ENCODE peak calls at places on chromosome 7, in six cellular contexts. D is Peyer's patch, V is tibial nerve, N is uterus, A is lower leg skin, Q is heart left ventricle. Z is an unnamed sample.

GRCh38 chr7:66735154-66735553 is 5.4 kb upstream of the RABGEF1 start:
- DNase-seq in D (no peak), V (no peak), N (no peak), A (no peak), Q (no peak), Z (no peak)

GRCh38 chr7:19747740-19748339 is 25.6 kb downstream of the TMEM196 start:
- DNase-seq in D (no peak), V (no peak), N (no peak), A (no peak), Q (no peak), Z (no peak)

GRCh38 chr7:16811555-16811954 is 6.8 kb upstream of the AGR2 start:
- DNase-seq in D (no peak), V (no peak), N (no peak), A (no peak), Q (no peak), Z (no peak)

GRCh38 chr7:85719981-85720963 is 533.4 kb upstream of the SEMA3D start:
- DNase-seq in D (no peak), V (no peak), N (no peak), A (no peak), Q (no peak), Z (no peak)

GRCh38 chr7:112876877-112877276 is 86.7 kb upstream of the TMEM168 start:
- DNase-seq in D (no peak), V (no peak), N (no peak), A (no peak), Q (no peak), Z (no peak)

GRCh38 chr7:23687011-23687410 is 7.0 kb downstream of the FAM221A start:
- DNase-seq in D (no peak), V (no peak), N (no peak), A (no peak), Q (peak; percentile 38), Z (no peak)

GRCh38 chr7:95190515-95190914 is 133.8 kb downstream of the PON1 start:
- DNase-seq in D (no peak), V (no peak), N (no peak), A (no peak), Q (no peak), Z (no peak)

GRCh38 chr7:18408461-18408860 is 87.1 kb upstream of the HDAC9 start:
- DNase-seq in D (no peak), V (no peak), N (peak; percentile 46), A (no peak), Q (no peak), Z (no peak)

GRCh38 chr7:129947701-129948100 is 5.1 kb downstream of the UBE2H start:
- DNase-seq in D (no peak), V (no peak), N (no peak), A (peak; percentile 61), Q (no peak), Z (no peak)

GRCh38 chr7:144378651-144379050 is 23.4 kb downstream of the ARHGEF5 start:
- DNase-seq in D (peak; percentile 19), V (no peak), N (no peak), A (peak; percentile 42), Q (no peak), Z (no peak)

GRCh38 chr7:142153400-142153799 is 41.9 kb downstream of the MGAM2 start:
- DNase-seq in D (no peak), V (no peak), N (no peak), A (no peak), Q (no peak), Z (no peak)

GRCh38 chr7:101936612-101937231 is 119.3 kb downstream of the CUX1 start:
- DNase-seq in D (peak; percentile 52), V (no peak), N (peak; percentile 69), A (no peak), Q (peak; percentile 40), Z (peak; percentile 64)

GRCh38 chr7:70006411-70006920 is 408.2 kb downstream of the AUTS2 start:
- DNase-seq in D (no peak), V (no peak), N (no peak), A (no peak), Q (no peak), Z (no peak)

GRCh38 chr7:143374556-143374955 is 6.6 kb upstream of the ZYX start:
- DNase-seq in D (no peak), V (no peak), N (no peak), A (no peak), Q (no peak), Z (peak; percentile 66)

GRCh38 chr7:131502810-131503545 is 53.5 kb downstream of the PODXL start:
- DNase-seq in D (no peak), V (no peak), N (peak; percentile 75), A (peak; percentile 85), Q (peak; percentile 84), Z (no peak)

GRCh38 chr7:43076189-43076605 is 36.2 kb upstream of the HECW1 start:
- DNase-seq in D (no peak), V (no peak), N (no peak), A (no peak), Q (no peak), Z (no peak)

GRCh38 chr7:121084748-121085336 is 96.3 kb downstream of the CPED1 start:
- DNase-seq in D (no peak), V (no peak), N (no peak), A (no peak), Q (peak; percentile 17), Z (no peak)

GRCh38 chr7:141013345-141013715 is 1.4 kb downstream of the MRPS33 start:
- DNase-seq in D (no peak), V (no peak), N (no peak), A (no peak), Q (no peak), Z (no peak)

GRCh38 chr7:130941322-130942210 is 207.6 kb upstream of the KLF14 start:
- DNase-seq in D (peak; percentile 82), V (no peak), N (peak; percentile 59), A (peak; percentile 88), Q (no peak), Z (peak; percentile 83)

GRCh38 chr7:27124096-27124978 is 6.2 kb downstream of the HOXA4 start:
- DNase-seq in D (peak; percentile 63), V (no peak), N (peak; percentile 64), A (peak; percentile 54), Q (no peak), Z (no peak)

GRCh38 chr7:91264083-91264923 is at the start of gene FZD1:
- DNase-seq in D (peak; percentile 96), V (peak; percentile 92), N (peak; percentile 96), A (peak; percentile 99), Q (peak; percentile 98), Z (peak; percentile 94)

GRCh38 chr7:981793-982510 is 1.0 kb upstream of the CYP2W1 start:
- DNase-seq in D (no peak), V (no peak), N (no peak), A (no peak), Q (no peak), Z (no peak)

GRCh38 chr7:33916357-33917081 is 11.2 kb downstream of the BMPER start:
- DNase-seq in D (no peak), V (no peak), N (no peak), A (no peak), Q (no peak), Z (no peak)

GRCh38 chr7:76260171-76260703 is 42.2 kb upstream of the HSPB1 start:
- DNase-seq in D (no peak), V (no peak), N (no peak), A (no peak), Q (no peak), Z (no peak)

GRCh38 chr7:94973844-94974243 is 66.5 kb downstream of the PPP1R9A start:
- DNase-seq in D (no peak), V (no peak), N (no peak), A (no peak), Q (no peak), Z (no peak)

GRCh38 chr7:101241015-101241363 is 3.4 kb upstream of the CLDN15 start:
- DNase-seq in D (peak; percentile 82), V (no peak), N (no peak), A (no peak), Q (no peak), Z (no peak)

GRCh38 chr7:56097700-56098099 is 4.9 kb upstream of the PHKG1 start:
- DNase-seq in D (no peak), V (peak; percentile 43), N (peak; percentile 45), A (peak; percentile 90), Q (peak; percentile 66), Z (peak; percentile 37)
- TF ChIP-seq POLR2A in D (no peak), V (no peak), N (no peak), A (no peak), Q (no peak), Z (no peak)

GRCh38 chr7:151775547-151776443 is 101.1 kb downstream of the PRKAG2 start:
- DNase-seq in D (no peak), V (no peak), N (no peak), A (peak; percentile 73), Q (no peak), Z (peak; percentile 52)
- TF ChIP-seq CTCF in D (no peak), V (no peak), N (no peak), A (no peak), Q (no peak), Z (no peak)

DNA sequence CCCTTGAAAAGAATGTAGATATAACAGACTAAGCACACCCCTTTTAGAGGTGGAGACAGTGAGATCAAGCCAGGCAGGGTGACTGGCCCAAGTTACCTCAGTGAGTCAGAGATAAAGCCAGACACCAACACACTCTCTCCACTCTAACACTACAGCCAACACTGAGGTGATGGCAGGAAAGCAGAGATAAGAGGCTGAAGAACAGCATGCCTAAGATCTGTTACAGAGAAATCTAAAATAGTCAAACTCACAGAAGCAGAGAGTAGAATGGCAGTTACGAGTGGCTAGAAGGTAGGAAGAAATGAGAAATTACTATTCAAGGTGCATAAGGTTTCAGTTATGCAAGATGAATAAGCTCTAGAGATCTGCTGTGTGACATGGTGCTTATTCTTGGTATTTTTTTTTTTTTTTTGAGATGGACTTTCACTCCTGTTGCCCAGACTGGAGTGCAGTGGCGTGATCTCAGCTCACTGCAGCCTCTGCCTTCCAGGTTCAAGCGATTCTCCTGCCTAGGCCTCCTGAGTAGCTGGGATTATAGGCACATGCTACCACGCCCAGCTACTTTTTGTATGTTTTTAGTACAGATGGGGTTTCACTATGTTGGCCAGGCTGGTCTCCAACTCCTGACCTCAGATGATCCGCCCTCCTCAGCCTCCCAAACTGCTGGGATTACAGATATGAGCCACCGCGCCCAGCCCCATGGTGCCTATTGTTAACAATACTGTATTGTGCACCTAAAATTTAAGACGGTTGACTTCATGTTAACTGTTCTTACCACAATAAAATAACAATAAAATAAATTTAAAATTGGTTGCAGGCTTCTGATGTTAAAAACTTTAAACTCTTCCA is 28.7 kb downstream of the ICA1 start:
- DNase-seq in D (no peak), V (no peak), N (no peak), A (no peak), Q (peak; percentile 41), Z (no peak)
- TF ChIP-seq POLR2A in D (no peak), V (no peak), N (no peak), A (no peak), Q (no peak), Z (no peak)

GRCh38 chr7:38374507-38374906 is 101.1 kb upstream of the TARP start:
- DNase-seq in D (no peak), V (no peak), N (no peak), A (no peak), Q (no peak), Z (no peak)

GRCh38 chr7:38373155-38373554 is 99.7 kb upstream of the TARP start:
- DNase-seq in D (no peak), V (no peak), N (no peak), A (no peak), Q (no peak), Z (no peak)

GRCh38 chr7:38369816-38370493 is 96.5 kb upstream of the TARP start:
- DNase-seq in D (peak; percentile 84), V (peak; percentile 74), N (peak; percentile 78), A (peak; percentile 96), Q (peak; percentile 91), Z (peak; percentile 96)

DNA sequence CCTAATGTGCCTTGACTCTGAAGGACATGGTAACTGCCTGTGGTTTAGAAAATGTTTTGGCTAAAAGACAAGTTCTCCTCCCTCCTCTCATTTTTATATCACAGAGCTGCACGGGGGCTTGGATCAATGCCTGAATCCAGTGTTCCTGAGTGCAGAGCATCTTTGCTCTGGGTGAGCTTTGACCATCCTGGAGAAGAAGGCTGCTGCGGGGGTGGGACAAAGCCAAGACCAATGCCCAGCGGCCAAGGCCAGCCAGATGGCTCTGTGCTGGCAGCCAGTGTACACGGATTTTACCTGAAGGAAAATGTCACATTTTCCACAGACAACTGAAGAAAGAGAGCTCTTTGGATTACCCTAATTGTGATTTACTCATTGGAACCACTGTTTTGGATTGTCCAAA is 102.0 kb upstream of the TARP start:
- DNase-seq in D (no peak), V (no peak), N (no peak), A (no peak), Q (no peak), Z (no peak)
- TF ChIP-seq CTCF in D (no peak), V (no peak), N (no peak), A (no peak), Q (no peak), Z (no peak)